ENCODE peak calls at places on chromosome 17, in seven cellular contexts. N is H7; W is T-helper 1 cell; T is bronchial epithelial cell; X is iris pigment epithelial cell; G is T-cell; B is activated naive CD4-positive, alpha-beta T cell. C is an unnamed sample.

GRCh38 chr17:55521193-55521592 is 9.9 kb upstream of the SMIM36 start:
- DNase-seq in X (no peak), N (no peak), T (no peak), W (no peak), G (no peak), B (no peak), C (no peak)

GRCh38 chr17:10792156-10792555 is 11.7 kb downstream of the TMEM238L start:
- DNase-seq in T (peak), B (no peak), G (no peak), N (no peak), W (peak), X (no peak), C (no peak)

GRCh38 chr17:5584971-5585794 is 874 bp upstream of the NLRP1 start:
- DNase-seq in W (no peak), N (no peak), G (no peak), T (peak), B (no peak), X (peak), C (no peak)

GRCh38 chr17:9669551-9670008 is 24.3 kb downstream of the USP43 start:
- DNase-seq in W (no peak), X (no peak), T (peak), B (no peak), N (no peak), G (no peak), C (no peak)

GRCh38 chr17:35981908-35982330 is 622 bp upstream of the CCL16 start:
- DNase-seq in W (no peak), B (no peak), N (no peak), T (no peak), X (no peak), G (no peak), C (no peak)

GRCh38 chr17:60610481-60610880 is 10.5 kb downstream of the PPM1D start:
- DNase-seq in W (no peak), G (no peak), B (no peak), N (no peak), X (peak), T (no peak), C (no peak)

GRCh38 chr17:78769200-78769773 is 12.8 kb downstream of the CYTH1 start:
- DNase-seq in W (peak), B (no peak), G (no peak), X (no peak), T (no peak), N (peak), C (no peak)

GRCh38 chr17:37088459-37088858 is 139.7 kb downstream of the AATF start:
- DNase-seq in B (no peak), X (peak), W (peak), T (peak), G (no peak), N (no peak), C (peak)

GRCh38 chr17:70034158-70034557 is 40.9 kb upstream of the KCNJ16 start:
- DNase-seq in G (no peak), W (no peak), T (peak), B (no peak), X (peak), N (no peak), C (no peak)

GRCh38 chr17:66506641-66507040 is 204.2 kb downstream of the PRKCA start:
- DNase-seq in T (peak), X (peak), W (no peak), N (no peak), G (no peak), B (no peak), C (no peak)

GRCh38 chr17:80252871-80253270 is 7.8 kb upstream of the RNF213 start:
- DNase-seq in X (peak), B (peak), G (peak), T (peak), W (peak), N (peak), C (peak)

GRCh38 chr17:64291268-64291851 is 28.3 kb upstream of the TEX2 start:
- DNase-seq in N (no peak), T (no peak), G (no peak), X (no peak), W (peak), B (no peak), C (no peak)

GRCh38 chr17:50864747-50865059 is 1.5 kb downstream of the TOB1 start:
- DNase-seq in G (no peak), W (no peak), X (no peak), B (no peak), T (no peak), N (no peak), C (no peak)

GRCh38 chr17:40091691-40092397 is 8.5 kb downstream of the NR1D1 start:
- DNase-seq in X (no peak), G (no peak), N (peak), T (no peak), B (no peak), W (no peak), C (no peak)

GRCh38 chr17:41301916-41302901 is at the start of gene KRTAP29-1:
- DNase-seq in G (no peak), B (no peak), T (peak), N (no peak), W (no peak), X (no peak), C (no peak)

C was measured in central memory CD4-positive, alpha-beta T cell.